ENCODE peak calls at places on chromosomes 13 and 19, in nine cellular contexts. O is cardiac fibroblast; M is NCI-H2081 treated with DMSO at 0.1 percent for 48 hours; X is heart left ventricle; B is brain microvascular endothelial cell; I is activated naive CD4-positive, alpha-beta T cell treated with anti-CD3 and anti-CD28 coated beads, Interleukin-2, amount 50 U/mL, for 72 hours; Y is RPMI8226; V is fibroblast of lung; S is GM12891. E is an unnamed sample.
A peak's percentile ranks its signal among the peaks of the same experiment; 100 is the strongest.

GRCh38 chr13:84994582-84994981 is 804.6 kb downstream of the SLITRK6 start:
- DNase-seq in V (peak; percentile 26), X (no peak), Y (no peak), B (no peak), S (no peak), M (no peak), I (no peak), O (no peak), E (no peak)

GRCh38 chr19:46834121-46834520 is 16.5 kb downstream of the AP2S1 start:
- DNase-seq in Y (no peak), V (no peak), O (no peak), B (no peak), S (no peak), I (no peak), X (no peak), M (no peak), E (no peak)

GRCh38 chr13:41603917-41604316 is 146.6 kb downstream of the RGCC start:
- DNase-seq in M (no peak), V (peak; percentile 67), S (no peak), X (no peak), B (peak; percentile 56), Y (no peak), I (no peak), O (peak; percentile 59), E (peak; percentile 35)

GRCh38 chr19:9885077-9885552 is 50.0 kb downstream of the PIN1 start:
- DNase-seq in X (peak; percentile 55), M (no peak), S (no peak), I (no peak), Y (no peak), V (peak; percentile 23), B (peak; percentile 40), O (peak; percentile 87), E (no peak)

GRCh38 chr13:34467450-34468083 is 474.5 kb upstream of the NBEA start:
- DNase-seq in X (no peak), O (no peak), V (no peak), I (no peak), B (no peak), S (no peak), M (no peak), Y (no peak), E (no peak)

GRCh38 chr19:46731007-46731501 is 14.1 kb upstream of the PRKD2 start:
- DNase-seq in Y (no peak), M (no peak), V (peak; percentile 98), X (peak; percentile 69), I (no peak), O (peak; percentile 83), S (no peak), B (peak; percentile 96), E (peak; percentile 96)

GRCh38 chr19:10474962-10475451 is 28.1 kb downstream of the KEAP1 start:
- DNase-seq in V (no peak), M (no peak), S (no peak), B (no peak), X (no peak), I (no peak), Y (no peak), O (no peak), E (no peak)

GRCh38 chr19:741506-742131 is 9.3 kb upstream of the MISP start:
- DNase-seq in X (no peak), S (no peak), I (no peak), B (no peak), O (peak; percentile 33), M (no peak), Y (peak; percentile 69), V (no peak), E (no peak)

GRCh38 chr13:38398810-38399493 is 49.3 kb downstream of the UFM1 start:
- DNase-seq in O (peak; percentile 61), I (no peak), X (no peak), V (peak; percentile 64), B (peak; percentile 22), S (no peak), Y (no peak), M (no peak), E (peak; percentile 74)

GRCh38 chr19:58346961-58347929 is 6.0 kb downstream of the A1BG start:
- DNase-seq in O (peak; percentile 73), V (peak; percentile 58), I (peak; percentile 84), M (peak; percentile 12), S (peak; percentile 66), X (peak; percentile 60), Y (peak; percentile 76), B (peak; percentile 22), E (peak; percentile 54)

GRCh38 chr19:51059715-51060114 is 5.2 kb downstream of the KLK13 start:
- DNase-seq in M (no peak), X (no peak), O (no peak), I (no peak), S (no peak), V (no peak), Y (no peak), B (no peak), E (no peak)

GRCh38 chr19:11008111-11008510 is 47.3 kb downstream of the SMARCA4 start:
- DNase-seq in M (no peak), B (no peak), I (no peak), X (no peak), S (no peak), O (no peak), V (no peak), Y (no peak), E (no peak)

GRCh38 chr13:99414048-99414995 is 87.0 kb upstream of the TM9SF2 start:
- DNase-seq in S (no peak), X (no peak), V (no peak), B (no peak), M (no peak), O (no peak), Y (no peak), I (peak; percentile 50), E (no peak)

GRCh38 chr19:52188822-52189744 is 769 bp upstream of the PPP2R1A start:
- DNase-seq in B (peak; percentile 60), V (no peak), O (no peak), Y (no peak), X (peak; percentile 86), I (peak; percentile 98), S (no peak), M (no peak), E (no peak)

GRCh38 chr19:49468746-49469447 is 5.1 kb upstream of the FLT3LG start:
- DNase-seq in V (peak; percentile 23), S (peak; percentile 77), M (no peak), O (peak; percentile 94), B (no peak), I (peak; percentile 83), X (peak; percentile 92), Y (peak; percentile 39), E (peak; percentile 63)

GRCh38 chr13:48818495-48818961 is 157.2 kb upstream of the FNDC3A start:
- DNase-seq in O (peak; percentile 85), M (no peak), B (peak; percentile 72), S (no peak), X (no peak), Y (no peak), V (peak; percentile 97), I (no peak), E (peak; percentile 77)

GRCh38 chr19:32819415-32820400 is 49.9 kb downstream of the SLC7A9 start:
- DNase-seq in O (no peak), B (no peak), S (no peak), I (no peak), M (no peak), X (no peak), Y (no peak), V (no peak), E (no peak)

GRCh38 chr13:42849200-42849599 is 67.8 kb downstream of the FAM216B start:
- DNase-seq in S (no peak), B (no peak), Y (no peak), V (no peak), O (no peak), I (no peak), M (no peak), X (no peak), E (no peak)

GRCh38 chr19:39434123-39435076 is 1.3 kb downstream of the RPS16 start:
- DNase-seq in V (no peak), B (no peak), S (no peak), I (no peak), O (no peak), X (no peak), M (no peak), Y (no peak), E (no peak)

GRCh38 chr13:73870970-73871935 is 263.0 kb downstream of the KLF12 start:
- DNase-seq in O (peak; percentile 90), B (peak; percentile 97), X (peak; percentile 49), S (no peak), I (no peak), M (no peak), Y (no peak), V (peak; percentile 96), E (peak; percentile 4)

GRCh38 chr19:4130635-4131438 is 6.9 kb upstream of the MAP2K2 start:
- DNase-seq in V (peak; percentile 80), Y (no peak), S (no peak), B (peak; percentile 80), I (no peak), O (peak; percentile 74), M (no peak), X (no peak), E (peak; percentile 66)

GRCh38 chr19:50514346-50515167 is 844 bp upstream of the ASPDH start:
- DNase-seq in B (no peak), S (no peak), V (no peak), Y (no peak), M (peak; percentile 2), X (no peak), O (no peak), I (no peak), E (no peak)

GRCh38 chr13:67841071-67841470 is 610.9 kb upstream of the PCDH9 start:
- DNase-seq in M (no peak), S (no peak), V (no peak), O (no peak), X (no peak), Y (peak; percentile 20), I (no peak), B (no peak), E (no peak)

GRCh38 chr19:4694211-4694987 is 24.3 kb upstream of the MYDGF start:
- DNase-seq in X (no peak), S (no peak), O (peak; percentile 83), Y (peak; percentile 98), B (peak; percentile 96), M (no peak), V (peak; percentile 99), I (no peak), E (peak; percentile 98)

GRCh38 chr13:41311607-41312500 is 787 bp downstream of the NAA16 start:
- DNase-seq in M (no peak), S (peak; percentile 25), V (peak; percentile 41), Y (peak; percentile 61), O (peak; percentile 51), B (peak; percentile 12), X (peak; percentile 47), I (peak; percentile 69), E (no peak)